ENCODE peak calls at places on chromosomes 13 and 19, in four cellular contexts. One of them, this sample, is unnamed.

GRCh38 chr19:40576181-40576584 is 490 bp upstream of the SHKBP1 start:
- DNase-seq in mammary epithelial cell: no peak
- DNase-seq in neural progenitor cell: peak
- DNase-seq in heart right ventricle: no peak
- DNase-seq in this sample: peak

GRCh38 chr19:5593245-5593962 is 25.7 kb upstream of the TINCR start:
- DNase-seq in heart right ventricle: no peak
- DNase-seq in mammary epithelial cell: no peak
- DNase-seq in neural progenitor cell: no peak
- DNase-seq in this sample: no peak

GRCh38 chr19:16359074-16359473 is 34.4 kb downstream of the KLF2 start:
- DNase-seq in heart right ventricle: no peak
- DNase-seq in mammary epithelial cell: no peak
- DNase-seq in neural progenitor cell: no peak
- DNase-seq in this sample: no peak

GRCh38 chr19:12783226-12783848 is 7.9 kb upstream of the JUNB start:
- DNase-seq in mammary epithelial cell: no peak
- DNase-seq in neural progenitor cell: no peak
- DNase-seq in heart right ventricle: peak
- DNase-seq in this sample: peak

GRCh38 chr19:29526730-29527499 is 1.1 kb downstream of the VSTM2B start:
- DNase-seq in mammary epithelial cell: peak
- DNase-seq in heart right ventricle: no peak
- DNase-seq in neural progenitor cell: peak
- DNase-seq in this sample: peak

GRCh38 chr19:42206871-42207755 is 10.4 kb downstream of the DEDD2 start:
- DNase-seq in mammary epithelial cell: peak
- DNase-seq in heart right ventricle: no peak
- DNase-seq in neural progenitor cell: no peak
- DNase-seq in this sample: peak

GRCh38 chr19:47133021-47133471 is 2.4 kb downstream of the SAE1 start:
- DNase-seq in mammary epithelial cell: no peak
- DNase-seq in heart right ventricle: no peak
- DNase-seq in neural progenitor cell: no peak
- DNase-seq in this sample: no peak

GRCh38 chr13:48838193-48839000 is 137.3 kb upstream of the FNDC3A start:
- DNase-seq in heart right ventricle: no peak
- DNase-seq in neural progenitor cell: no peak
- DNase-seq in mammary epithelial cell: no peak
- DNase-seq in this sample: no peak

GRCh38 chr19:11238781-11239376 is 540 bp upstream of the ANGPTL8 start:
- DNase-seq in heart right ventricle: no peak
- DNase-seq in mammary epithelial cell: no peak
- DNase-seq in neural progenitor cell: no peak
- DNase-seq in this sample: no peak